ENCODE peak calls at places on chromosomes 3 and 15, in four cellular contexts. One of them, this sample, is unnamed.

GRCh38 chr15:51750942-51751686 is at the start of gene TMOD2:
- DNase-seq in fibroblast of lung: peak; percentile 29
- DNase-seq in astrocyte: no peak
- DNase-seq in H9: peak; percentile 65
- DNase-seq in this sample: peak; percentile 82

GRCh38 chr15:100918034-100918689 is 995 bp upstream of the LRRK1 start:
- DNase-seq in fibroblast of lung: peak; percentile 65
- DNase-seq in astrocyte: peak; percentile 53
- DNase-seq in H9: peak; percentile 92
- DNase-seq in this sample: peak; percentile 98

GRCh38 chr15:88219623-88220022 is 36.9 kb downstream of the NTRK3 start:
- DNase-seq in fibroblast of lung: no peak
- DNase-seq in astrocyte: no peak
- DNase-seq in H9: no peak
- DNase-seq in this sample: peak; percentile 68

GRCh38 chr3:53229606-53230005 is 26.2 kb downstream of the TKT start:
- DNase-seq in fibroblast of lung: no peak
- DNase-seq in astrocyte: no peak
- DNase-seq in H9: no peak
- DNase-seq in this sample: no peak

GRCh38 chr15:64010719-64011118 is 35.6 kb downstream of the DAPK2 start:
- DNase-seq in fibroblast of lung: peak; percentile 74
- DNase-seq in astrocyte: peak; percentile 90
- DNase-seq in H9: no peak
- DNase-seq in this sample: peak; percentile 86

GRCh38 chr15:98791046-98791701 is 142.8 kb downstream of the IGF1R start:
- DNase-seq in fibroblast of lung: peak; percentile 41
- DNase-seq in astrocyte: no peak
- DNase-seq in H9: no peak
- DNase-seq in this sample: no peak

GRCh38 chr3:131075632-131076328 is 49.1 kb downstream of the NEK11 start:
- DNase-seq in fibroblast of lung: no peak
- DNase-seq in astrocyte: no peak
- DNase-seq in H9: no peak
- DNase-seq in this sample: no peak

GRCh38 chr15:33013827-33014445 is 180.6 kb downstream of the FMN1 start:
- DNase-seq in fibroblast of lung: peak; percentile 51
- DNase-seq in astrocyte: peak; percentile 85
- DNase-seq in H9: no peak
- DNase-seq in this sample: peak; percentile 94

GRCh38 chr3:153445817-153446216 is 283.8 kb downstream of the RAP2B start:
- DNase-seq in fibroblast of lung: no peak
- DNase-seq in astrocyte: no peak
- DNase-seq in H9: no peak
- DNase-seq in this sample: no peak

GRCh38 chr15:80058851-80059785 is at the start of gene ZFAND6:
- DNase-seq in fibroblast of lung: peak; percentile 90
- DNase-seq in astrocyte: peak; percentile 81
- DNase-seq in H9: peak; percentile 96
- DNase-seq in this sample: peak; percentile 98

GRCh38 chr3:5160926-5161858 is 26.3 kb upstream of the EDEM1 start:
- DNase-seq in fibroblast of lung: no peak
- DNase-seq in astrocyte: peak; percentile 22
- DNase-seq in H9: no peak
- DNase-seq in this sample: no peak

GRCh38 chr3:131702156-131702555 is 199.4 kb upstream of the MRPL3 start:
- DNase-seq in fibroblast of lung: no peak
- DNase-seq in astrocyte: peak; percentile 25
- DNase-seq in H9: no peak
- DNase-seq in this sample: no peak

GRCh38 chr3:17183951-17184550 is 299.3 kb downstream of the PLCL2 start:
- DNase-seq in fibroblast of lung: peak; percentile 38
- DNase-seq in astrocyte: peak; percentile 74
- DNase-seq in H9: no peak
- DNase-seq in this sample: no peak

GRCh38 chr3:155069729-155070128 is 10.4 kb upstream of the MME start:
- DNase-seq in fibroblast of lung: peak; percentile 40
- DNase-seq in astrocyte: peak; percentile 46
- DNase-seq in H9: no peak
- DNase-seq in this sample: no peak

GRCh38 chr3:42537350-42537749 is 34.9 kb downstream of the VIPR1 start:
- DNase-seq in fibroblast of lung: no peak
- DNase-seq in astrocyte: no peak
- DNase-seq in H9: no peak
- DNase-seq in this sample: no peak

GRCh38 chr3:72193768-72194463 is 409.0 kb upstream of the PROK2 start:
- DNase-seq in fibroblast of lung: no peak
- DNase-seq in astrocyte: no peak
- DNase-seq in H9: no peak
- DNase-seq in this sample: no peak

GRCh38 chr3:15523660-15524417 is 2.3 kb upstream of the COLQ start:
- DNase-seq in fibroblast of lung: no peak
- DNase-seq in astrocyte: no peak
- DNase-seq in H9: no peak
- DNase-seq in this sample: no peak

GRCh38 chr3:16907245-16907644 is 22.5 kb downstream of the PLCL2 start:
- DNase-seq in fibroblast of lung: no peak
- DNase-seq in astrocyte: peak; percentile 47
- DNase-seq in H9: no peak
- DNase-seq in this sample: no peak

GRCh38 chr15:34721802-34722795 is 32.7 kb downstream of the GJD2 start:
- DNase-seq in fibroblast of lung: peak; percentile 61
- DNase-seq in astrocyte: peak; percentile 39
- DNase-seq in H9: peak; percentile 73
- DNase-seq in this sample: peak; percentile 82

GRCh38 chr15:74543583-74543982 is 2.6 kb downstream of the ARID3B start:
- DNase-seq in fibroblast of lung: no peak
- DNase-seq in astrocyte: no peak
- DNase-seq in H9: no peak
- DNase-seq in this sample: no peak

GRCh38 chr3:94136133-94136532 is 73.3 kb downstream of the NSUN3 start:
- DNase-seq in fibroblast of lung: no peak
- DNase-seq in astrocyte: no peak
- DNase-seq in H9: no peak
- DNase-seq in this sample: no peak

GRCh38 chr3:31610700-31611275 is 78.1 kb downstream of the STT3B start:
- DNase-seq in fibroblast of lung: peak; percentile 67
- DNase-seq in astrocyte: peak; percentile 28
- DNase-seq in H9: no peak
- DNase-seq in this sample: peak; percentile 27

DNA sequence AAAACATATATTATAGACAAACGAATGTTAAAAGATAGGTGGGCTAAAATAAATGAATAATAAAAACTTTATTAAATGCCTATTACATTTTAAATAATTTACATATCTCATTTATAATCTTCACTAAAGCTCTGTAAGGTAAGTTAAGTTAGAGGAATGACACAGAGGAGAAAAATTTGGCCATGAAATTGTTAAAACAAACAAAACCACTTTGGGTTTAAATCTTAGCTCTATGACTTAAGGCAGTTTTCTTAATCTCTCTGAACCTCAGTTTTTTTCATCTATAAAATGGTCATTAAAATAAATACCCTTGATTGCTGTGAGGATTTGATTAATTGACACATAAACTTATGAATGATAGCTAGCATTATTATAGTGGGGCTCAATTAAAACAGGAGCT is 404.8 kb upstream of the ATP11B start:
- DNase-seq in fibroblast of lung: no peak
- DNase-seq in astrocyte: peak; percentile 24
- DNase-seq in H9: no peak
- DNase-seq in this sample: no peak
- H3K4me2 ChIP-seq in fibroblast of lung: no peak overlapping the region
- H3K4me2 ChIP-seq in astrocyte: no peak overlapping the region
- H3K4me2 ChIP-seq in H9: no peak overlapping the region
- H3K4me2 ChIP-seq in this sample: no peak overlapping the region

GRCh38 chr3:146019508-146019907 is 141.5 kb downstream of the PLOD2 start:
- DNase-seq in fibroblast of lung: peak; percentile 48
- DNase-seq in astrocyte: peak; percentile 6
- DNase-seq in H9: no peak
- DNase-seq in this sample: no peak
- H3K4me1 ChIP-seq in fibroblast of lung: no peaks in the 10 kb centered on the region
- H3K4me1 ChIP-seq in astrocyte: no peaks in the 10 kb centered on the region
- H3K4me1 ChIP-seq in H9: no peaks in the 10 kb centered on the region
- H3K4me1 ChIP-seq in this sample: no peaks in the 10 kb centered on the region

DNA sequence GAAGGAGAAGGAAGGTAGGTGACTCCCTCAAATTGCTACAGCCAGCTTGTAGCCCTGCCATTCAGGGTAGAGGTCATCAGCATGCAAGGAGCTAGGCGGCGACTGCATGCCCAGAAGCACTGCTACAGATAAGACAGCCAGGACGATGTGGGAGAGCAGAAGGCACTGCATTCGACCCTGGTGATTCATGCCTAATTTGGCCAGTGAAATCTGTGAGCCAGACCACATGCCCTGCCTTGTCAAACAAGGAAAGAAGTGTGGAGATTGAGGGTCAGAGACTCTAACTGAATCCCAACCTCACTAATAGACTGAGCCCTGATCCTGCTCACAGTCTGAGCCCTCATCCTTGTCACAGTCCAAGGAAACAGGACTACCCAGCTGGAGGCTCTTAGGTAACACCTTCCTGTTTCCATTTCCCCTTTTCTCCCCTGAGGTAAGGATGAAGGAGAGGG is 86.6 kb downstream of the LINGO1 start:
- DNase-seq in fibroblast of lung: peak; percentile 85
- DNase-seq in astrocyte: peak; percentile 84
- DNase-seq in H9: no peak
- DNase-seq in this sample: peak; percentile 99
- H3K4me2 ChIP-seq in fibroblast of lung: no peak overlapping the region
- H3K4me2 ChIP-seq in astrocyte: peak overlapping the region; percentile 35
- H3K4me2 ChIP-seq in H9: no peak overlapping the region
- H3K4me2 ChIP-seq in this sample: no peak overlapping the region

DNA sequence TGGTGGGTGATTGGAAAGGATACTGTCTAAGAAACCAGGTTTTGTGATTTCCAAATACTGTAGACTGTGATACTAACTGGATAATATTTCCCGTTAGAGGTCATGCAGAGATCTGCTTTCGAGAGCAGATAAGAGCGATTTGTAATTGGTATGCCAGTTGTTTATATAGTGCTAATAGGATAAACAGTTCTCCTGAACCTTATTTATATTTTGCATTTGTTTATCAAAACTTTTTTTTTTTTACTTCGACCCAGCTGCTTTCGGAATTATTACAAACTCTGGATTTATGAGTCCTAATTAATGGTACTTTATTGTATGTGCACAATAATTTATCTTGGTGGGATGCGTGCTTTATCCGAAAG is 62.0 kb downstream of the SMAD6 start:
- DNase-seq in fibroblast of lung: no peak
- DNase-seq in astrocyte: no peak
- DNase-seq in H9: no peak
- DNase-seq in this sample: no peak
- H3K4me1 ChIP-seq in fibroblast of lung: peaks cover 35% of the 10 kb centered on the region
- H3K4me1 ChIP-seq in astrocyte: peaks cover 42% of the 10 kb centered on the region
- H3K4me1 ChIP-seq in H9: no peaks in the 10 kb centered on the region
- H3K4me1 ChIP-seq in this sample: peaks cover 61% of the 10 kb centered on the region